ENCODE peak calls at places on chromosomes 2 and 18, in seven cellular contexts. One of them, this sample, is unnamed.

GRCh38 chr2:84487298-84487996 is 28.4 kb upstream of the SUCLG1 start:
- DNase-seq in tibial artery: no peak
- DNase-seq in NCI-H1092: no peak
- DNase-seq in stimulated activated CD4-positive, alpha-beta T cell treated with anti-CD3 and anti-CD28 coated beads, Interleukin-1b, Interleukin-23, amount 100 ng/mL, for 4 hours: no peak
- DNase-seq in iPS-NIHi11: no peak
- DNase-seq in upper lobe of right lung: no peak
- DNase-seq in HTR-8/SVneo: no peak
- DNase-seq in this sample: no peak

GRCh38 chr2:45952591-45952990 is 301.1 kb downstream of the PRKCE start:
- DNase-seq in upper lobe of right lung: no peak
- DNase-seq in tibial artery: no peak
- DNase-seq in iPS-NIHi11: no peak
- DNase-seq in stimulated activated CD4-positive, alpha-beta T cell treated with anti-CD3 and anti-CD28 coated beads, Interleukin-1b, Interleukin-23, amount 100 ng/mL, for 4 hours: no peak
- DNase-seq in HTR-8/SVneo: no peak
- DNase-seq in NCI-H1092: no peak
- DNase-seq in this sample: no peak

GRCh38 chr2:128311755-128312341 is 6.8 kb downstream of the HS6ST1 start:
- DNase-seq in NCI-H1092: no peak
- DNase-seq in tibial artery: peak; percentile 16
- DNase-seq in upper lobe of right lung: no peak
- DNase-seq in stimulated activated CD4-positive, alpha-beta T cell treated with anti-CD3 and anti-CD28 coated beads, Interleukin-1b, Interleukin-23, amount 100 ng/mL, for 4 hours: no peak
- DNase-seq in HTR-8/SVneo: no peak
- DNase-seq in iPS-NIHi11: no peak
- DNase-seq in this sample: peak; percentile 13

GRCh38 chr2:12719400-12720104 is 2.8 kb downstream of the TRIB2 start:
- DNase-seq in HTR-8/SVneo: no peak
- DNase-seq in tibial artery: no peak
- DNase-seq in NCI-H1092: no peak
- DNase-seq in stimulated activated CD4-positive, alpha-beta T cell treated with anti-CD3 and anti-CD28 coated beads, Interleukin-1b, Interleukin-23, amount 100 ng/mL, for 4 hours: no peak
- DNase-seq in upper lobe of right lung: no peak
- DNase-seq in iPS-NIHi11: no peak
- DNase-seq in this sample: no peak

GRCh38 chr2:152584301-152584700 is 133.0 kb downstream of the PRPF40A start:
- DNase-seq in upper lobe of right lung: no peak
- DNase-seq in NCI-H1092: no peak
- DNase-seq in iPS-NIHi11: no peak
- DNase-seq in tibial artery: no peak
- DNase-seq in stimulated activated CD4-positive, alpha-beta T cell treated with anti-CD3 and anti-CD28 coated beads, Interleukin-1b, Interleukin-23, amount 100 ng/mL, for 4 hours: no peak
- DNase-seq in HTR-8/SVneo: no peak
- DNase-seq in this sample: no peak

GRCh38 chr2:141259683-141260082 is 871.1 kb downstream of the LRP1B start:
- DNase-seq in iPS-NIHi11: no peak
- DNase-seq in stimulated activated CD4-positive, alpha-beta T cell treated with anti-CD3 and anti-CD28 coated beads, Interleukin-1b, Interleukin-23, amount 100 ng/mL, for 4 hours: no peak
- DNase-seq in upper lobe of right lung: no peak
- DNase-seq in tibial artery: no peak
- DNase-seq in NCI-H1092: no peak
- DNase-seq in HTR-8/SVneo: no peak
- DNase-seq in this sample: no peak

GRCh38 chr2:88181511-88181910 is 11.4 kb downstream of the THNSL2 start:
- DNase-seq in stimulated activated CD4-positive, alpha-beta T cell treated with anti-CD3 and anti-CD28 coated beads, Interleukin-1b, Interleukin-23, amount 100 ng/mL, for 4 hours: no peak
- DNase-seq in iPS-NIHi11: no peak
- DNase-seq in tibial artery: no peak
- DNase-seq in HTR-8/SVneo: no peak
- DNase-seq in upper lobe of right lung: no peak
- DNase-seq in NCI-H1092: no peak
- DNase-seq in this sample: no peak

GRCh38 chr2:181570833-181571661 is 85.9 kb downstream of the CERKL start:
- DNase-seq in NCI-H1092: no peak
- DNase-seq in tibial artery: no peak
- DNase-seq in stimulated activated CD4-positive, alpha-beta T cell treated with anti-CD3 and anti-CD28 coated beads, Interleukin-1b, Interleukin-23, amount 100 ng/mL, for 4 hours: no peak
- DNase-seq in HTR-8/SVneo: no peak
- DNase-seq in upper lobe of right lung: no peak
- DNase-seq in iPS-NIHi11: no peak
- DNase-seq in this sample: no peak

GRCh38 chr2:584863-585823 is 92.1 kb downstream of the TMEM18 start:
- DNase-seq in upper lobe of right lung: no peak
- DNase-seq in HTR-8/SVneo: no peak
- DNase-seq in tibial artery: no peak
- DNase-seq in stimulated activated CD4-positive, alpha-beta T cell treated with anti-CD3 and anti-CD28 coated beads, Interleukin-1b, Interleukin-23, amount 100 ng/mL, for 4 hours: peak; percentile 12
- DNase-seq in iPS-NIHi11: no peak
- DNase-seq in NCI-H1092: no peak
- DNase-seq in this sample: no peak

GRCh38 chr18:8673276-8674209 is 31.8 kb upstream of the MTCL1 start:
- DNase-seq in NCI-H1092: no peak
- DNase-seq in iPS-NIHi11: no peak
- DNase-seq in HTR-8/SVneo: no peak
- DNase-seq in tibial artery: no peak
- DNase-seq in upper lobe of right lung: no peak
- DNase-seq in stimulated activated CD4-positive, alpha-beta T cell treated with anti-CD3 and anti-CD28 coated beads, Interleukin-1b, Interleukin-23, amount 100 ng/mL, for 4 hours: no peak
- DNase-seq in this sample: no peak

GRCh38 chr2:211649331-211649730 is 889.3 kb downstream of the ERBB4 start:
- DNase-seq in tibial artery: no peak
- DNase-seq in HTR-8/SVneo: no peak
- DNase-seq in NCI-H1092: no peak
- DNase-seq in stimulated activated CD4-positive, alpha-beta T cell treated with anti-CD3 and anti-CD28 coated beads, Interleukin-1b, Interleukin-23, amount 100 ng/mL, for 4 hours: no peak
- DNase-seq in iPS-NIHi11: no peak
- DNase-seq in upper lobe of right lung: no peak
- DNase-seq in this sample: no peak

GRCh38 chr2:151367571-151367970 is 10.2 kb downstream of the TNFAIP6 start:
- DNase-seq in iPS-NIHi11: no peak
- DNase-seq in tibial artery: no peak
- DNase-seq in NCI-H1092: no peak
- DNase-seq in stimulated activated CD4-positive, alpha-beta T cell treated with anti-CD3 and anti-CD28 coated beads, Interleukin-1b, Interleukin-23, amount 100 ng/mL, for 4 hours: no peak
- DNase-seq in HTR-8/SVneo: no peak
- DNase-seq in upper lobe of right lung: no peak
- DNase-seq in this sample: no peak

GRCh38 chr2:99488999-99489757 is 639 bp downstream of the REV1 start:
- DNase-seq in tibial artery: peak; percentile 68
- DNase-seq in NCI-H1092: no peak
- DNase-seq in HTR-8/SVneo: peak; percentile 56
- DNase-seq in stimulated activated CD4-positive, alpha-beta T cell treated with anti-CD3 and anti-CD28 coated beads, Interleukin-1b, Interleukin-23, amount 100 ng/mL, for 4 hours: peak; percentile 4
- DNase-seq in upper lobe of right lung: peak; percentile 88
- DNase-seq in iPS-NIHi11: no peak
- DNase-seq in this sample: peak; percentile 92

GRCh38 chr2:60555066-60555793 is 1.8 kb upstream of the BCL11A start:
- DNase-seq in stimulated activated CD4-positive, alpha-beta T cell treated with anti-CD3 and anti-CD28 coated beads, Interleukin-1b, Interleukin-23, amount 100 ng/mL, for 4 hours: peak; percentile 37
- DNase-seq in HTR-8/SVneo: peak; percentile 56
- DNase-seq in iPS-NIHi11: peak; percentile 16
- DNase-seq in NCI-H1092: no peak
- DNase-seq in upper lobe of right lung: peak; percentile 81
- DNase-seq in tibial artery: no peak
- DNase-seq in this sample: peak; percentile 87

GRCh38 chr2:240162032-240162431 is 21.6 kb upstream of the OTOS start:
- DNase-seq in stimulated activated CD4-positive, alpha-beta T cell treated with anti-CD3 and anti-CD28 coated beads, Interleukin-1b, Interleukin-23, amount 100 ng/mL, for 4 hours: no peak
- DNase-seq in upper lobe of right lung: peak; percentile 22
- DNase-seq in iPS-NIHi11: no peak
- DNase-seq in HTR-8/SVneo: no peak
- DNase-seq in NCI-H1092: no peak
- DNase-seq in tibial artery: no peak
- DNase-seq in this sample: no peak

GRCh38 chr18:43279015-43279758 is 1.9 kb upstream of the SYT4 start:
- DNase-seq in stimulated activated CD4-positive, alpha-beta T cell treated with anti-CD3 and anti-CD28 coated beads, Interleukin-1b, Interleukin-23, amount 100 ng/mL, for 4 hours: no peak
- DNase-seq in iPS-NIHi11: peak; percentile 72
- DNase-seq in HTR-8/SVneo: no peak
- DNase-seq in tibial artery: no peak
- DNase-seq in upper lobe of right lung: no peak
- DNase-seq in NCI-H1092: peak; percentile 74
- DNase-seq in this sample: no peak

GRCh38 chr2:232872826-232873225 is 2.8 kb downstream of the SNORC start:
- DNase-seq in iPS-NIHi11: no peak
- DNase-seq in stimulated activated CD4-positive, alpha-beta T cell treated with anti-CD3 and anti-CD28 coated beads, Interleukin-1b, Interleukin-23, amount 100 ng/mL, for 4 hours: no peak
- DNase-seq in NCI-H1092: no peak
- DNase-seq in upper lobe of right lung: peak; percentile 51
- DNase-seq in HTR-8/SVneo: no peak
- DNase-seq in tibial artery: no peak
- DNase-seq in this sample: no peak

GRCh38 chr2:28981016-28981441 is at the start of gene TOGARAM2:
- DNase-seq in tibial artery: no peak
- DNase-seq in upper lobe of right lung: no peak
- DNase-seq in NCI-H1092: peak; percentile 53
- DNase-seq in stimulated activated CD4-positive, alpha-beta T cell treated with anti-CD3 and anti-CD28 coated beads, Interleukin-1b, Interleukin-23, amount 100 ng/mL, for 4 hours: no peak
- DNase-seq in iPS-NIHi11: no peak
- DNase-seq in HTR-8/SVneo: no peak
- DNase-seq in this sample: no peak

GRCh38 chr2:43032248-43032893 is 194.0 kb downstream of the ZFP36L2 start:
- DNase-seq in stimulated activated CD4-positive, alpha-beta T cell treated with anti-CD3 and anti-CD28 coated beads, Interleukin-1b, Interleukin-23, amount 100 ng/mL, for 4 hours: no peak
- DNase-seq in iPS-NIHi11: no peak
- DNase-seq in HTR-8/SVneo: no peak
- DNase-seq in tibial artery: peak; percentile 50
- DNase-seq in upper lobe of right lung: no peak
- DNase-seq in NCI-H1092: no peak
- DNase-seq in this sample: peak; percentile 66

GRCh38 chr2:215436705-215437570 is 1.1 kb upstream of the FN1 start:
- DNase-seq in NCI-H1092: no peak
- DNase-seq in upper lobe of right lung: no peak
- DNase-seq in HTR-8/SVneo: no peak
- DNase-seq in tibial artery: peak; percentile 30
- DNase-seq in iPS-NIHi11: no peak
- DNase-seq in stimulated activated CD4-positive, alpha-beta T cell treated with anti-CD3 and anti-CD28 coated beads, Interleukin-1b, Interleukin-23, amount 100 ng/mL, for 4 hours: no peak
- DNase-seq in this sample: peak; percentile 32

GRCh38 chr18:60471652-60472051 is 99.1 kb upstream of the MC4R start:
- DNase-seq in NCI-H1092: no peak
- DNase-seq in stimulated activated CD4-positive, alpha-beta T cell treated with anti-CD3 and anti-CD28 coated beads, Interleukin-1b, Interleukin-23, amount 100 ng/mL, for 4 hours: no peak
- DNase-seq in HTR-8/SVneo: no peak
- DNase-seq in tibial artery: no peak
- DNase-seq in upper lobe of right lung: no peak
- DNase-seq in iPS-NIHi11: no peak
- DNase-seq in this sample: no peak

GRCh38 chr2:101474752-101475384 is at the start of gene RFX8:
- DNase-seq in stimulated activated CD4-positive, alpha-beta T cell treated with anti-CD3 and anti-CD28 coated beads, Interleukin-1b, Interleukin-23, amount 100 ng/mL, for 4 hours: peak; percentile 37
- DNase-seq in NCI-H1092: no peak
- DNase-seq in HTR-8/SVneo: no peak
- DNase-seq in tibial artery: no peak
- DNase-seq in upper lobe of right lung: no peak
- DNase-seq in iPS-NIHi11: no peak
- DNase-seq in this sample: peak; percentile 35

GRCh38 chr2:71042287-71042686 is 26.2 kb upstream of the NAGK start:
- DNase-seq in HTR-8/SVneo: no peak
- DNase-seq in iPS-NIHi11: no peak
- DNase-seq in stimulated activated CD4-positive, alpha-beta T cell treated with anti-CD3 and anti-CD28 coated beads, Interleukin-1b, Interleukin-23, amount 100 ng/mL, for 4 hours: no peak
- DNase-seq in tibial artery: no peak
- DNase-seq in upper lobe of right lung: no peak
- DNase-seq in NCI-H1092: no peak
- DNase-seq in this sample: no peak

GRCh38 chr2:55672630-55673029 is 21.0 kb downstream of the PNPT1 start:
- DNase-seq in tibial artery: no peak
- DNase-seq in HTR-8/SVneo: no peak
- DNase-seq in upper lobe of right lung: no peak
- DNase-seq in stimulated activated CD4-positive, alpha-beta T cell treated with anti-CD3 and anti-CD28 coated beads, Interleukin-1b, Interleukin-23, amount 100 ng/mL, for 4 hours: no peak
- DNase-seq in iPS-NIHi11: no peak
- DNase-seq in NCI-H1092: no peak
- DNase-seq in this sample: no peak

GRCh38 chr2:239025081-239025801 is 177.4 kb downstream of the TWIST2 start:
- DNase-seq in NCI-H1092: no peak
- DNase-seq in HTR-8/SVneo: peak; percentile 15
- DNase-seq in iPS-NIHi11: no peak
- DNase-seq in upper lobe of right lung: peak; percentile 48
- DNase-seq in stimulated activated CD4-positive, alpha-beta T cell treated with anti-CD3 and anti-CD28 coated beads, Interleukin-1b, Interleukin-23, amount 100 ng/mL, for 4 hours: no peak
- DNase-seq in tibial artery: no peak
- DNase-seq in this sample: peak; percentile 85

GRCh38 chr2:215022418-215022817 is 116.0 kb downstream of the ABCA12 start:
- DNase-seq in tibial artery: no peak
- DNase-seq in NCI-H1092: no peak
- DNase-seq in stimulated activated CD4-positive, alpha-beta T cell treated with anti-CD3 and anti-CD28 coated beads, Interleukin-1b, Interleukin-23, amount 100 ng/mL, for 4 hours: no peak
- DNase-seq in upper lobe of right lung: no peak
- DNase-seq in HTR-8/SVneo: no peak
- DNase-seq in iPS-NIHi11: no peak
- DNase-seq in this sample: no peak